ENCODE peak calls at places on chromosomes 4 and X, in nine cellular contexts. I is sigmoid colon, R is GM12878, A is K562, B is HCT116, N is SK-N-SH, T is stomach, O is spleen, X is suprapubic skin. K is an unnamed sample. For H3K9me3, the result is how much of the 10 kb centered on the place peaks cover.

GRCh38 chr4:168498259-168498658 is 1.4 kb downstream of the PALLD start:
- DNase-seq in I (no peak), R (no peak), A (no peak), B (no peak), N (no peak), T (no peak), O (no peak), X (no peak), K (no peak)

GRCh38 chrX:85851418-85851817 is 195.9 kb downstream of the CHM start:
- DNase-seq in I (no peak), R (no peak), A (peak), B (peak), N (peak), T (peak), O (peak), X (no peak), K (no peak)

GRCh38 chr4:147339116-147339515 is 141.8 kb upstream of the EDNRA start:
- DNase-seq in I (no peak), R (no peak), A (no peak), B (no peak), N (no peak), T (no peak), O (no peak), X (no peak), K (no peak)

GRCh38 chr4:55386840-55387239 is 8.9 kb upstream of the TMEM165 start:
- DNase-seq in I (no peak), R (no peak), A (peak), B (no peak), N (no peak), T (no peak), O (no peak), X (no peak), K (no peak)

GRCh38 chr4:4820739-4821138 is 38.7 kb upstream of the MSX1 start:
- DNase-seq in I (no peak), R (no peak), A (no peak), B (no peak), N (no peak), T (no peak), O (no peak), X (no peak), K (no peak)

GRCh38 chrX:2336181-2336580 is 164.6 kb downstream of the DHRSX start:
- DNase-seq in I (no peak), R (no peak), A (no peak), B (no peak), N (no peak), T (no peak), O (no peak), X (no peak), K (no peak)

GRCh38 chrX:150465326-150465725 is 102.2 kb downstream of the MAMLD1 start:
- DNase-seq in I (no peak), R (no peak), A (no peak), B (no peak), N (no peak), T (no peak), O (no peak), X (no peak), K (no peak)

GRCh38 chr4:72564184-72564583 is 4.8 kb downstream of the ADAMTS3 start:
- DNase-seq in I (no peak), R (no peak), A (no peak), B (no peak), N (no peak), T (no peak), O (no peak), X (no peak), K (no peak)

GRCh38 chr4:180695851-180696250 is 1547.4 kb upstream of the TENM3 start:
- DNase-seq in I (no peak), R (no peak), A (no peak), B (no peak), N (no peak), T (no peak), O (no peak), X (no peak), K (no peak)

GRCh38 chrX:2677764-2678163 is 13.3 kb upstream of the CD99 start:
- DNase-seq in I (peak), R (no peak), A (peak), B (peak), N (no peak), T (peak), O (no peak), X (peak), K (peak)

GRCh38 chr4:39353478-39354177 is 12.5 kb downstream of the RFC1 start:
- DNase-seq in I (no peak), R (peak), A (no peak), B (no peak), N (peak), T (no peak), O (no peak), X (no peak), K (no peak)

GRCh38 chr4:129676934-129677333 is 581.0 kb downstream of the C4orf33 start:
- DNase-seq in I (no peak), R (no peak), A (no peak), B (no peak), N (no peak), T (no peak), O (no peak), X (no peak), K (no peak)

GRCh38 chrX:149950681-149951080 is 12.4 kb upstream of the EOLA2 start:
- DNase-seq in I (no peak), R (no peak), A (peak), B (peak), N (peak), T (no peak), O (no peak), X (no peak), K (no peak)

GRCh38 chrX:57674861-57675260 is 5.2 kb downstream of the NLRP2B start:
- DNase-seq in I (no peak), R (no peak), A (no peak), B (no peak), N (no peak), T (no peak), O (no peak), X (no peak), K (no peak)
- H3K9me3 ChIP-seq in I (under half), R (under half), A (under half), B (under half), N (under half), T (under half), O (under half), X (under half), K (under half)

GRCh38 chr4:123096038-123096437 is 173.6 kb upstream of the NUDT6 start:
- DNase-seq in I (no peak), R (no peak), A (peak), B (peak), N (no peak), T (no peak), O (no peak), X (no peak), K (no peak)
- TF ChIP-seq CTCF in I (no peak), R (no peak), A (peak), B (peak), N (peak), T (no peak), O (no peak), X (no peak), K (no peak)

GRCh38 chr4:92304636-92305035 is 870 bp downstream of the GRID2 start:
- DNase-seq in I (no peak), R (no peak), A (no peak), B (no peak), N (peak), T (no peak), O (no peak), X (no peak), K (no peak)

GRCh38 chr4:92305878-92306520 is 2.2 kb downstream of the GRID2 start:
- DNase-seq in I (no peak), R (no peak), A (no peak), B (no peak), N (peak), T (no peak), O (no peak), X (no peak), K (no peak)

GRCh38 chr4:92305148-92305877 is 1.5 kb downstream of the GRID2 start:
- DNase-seq in I (no peak), R (no peak), A (no peak), B (peak), N (peak), T (peak), O (no peak), X (no peak), K (no peak)

GRCh38 chr4:92304073-92304472 is 307 bp downstream of the GRID2 start:
- DNase-seq in I (no peak), R (no peak), A (no peak), B (no peak), N (peak), T (no peak), O (no peak), X (no peak), K (no peak)

GRCh38 chr4:92303621-92304027 is at the start of gene GRID2:
- DNase-seq in I (no peak), R (no peak), A (no peak), B (peak), N (peak), T (no peak), O (no peak), X (no peak), K (no peak)
- TF ChIP-seq POLR2AphosphoS5 in I (no peak), R (no peak), A (no peak), B (no peak), N (no peak), T (no peak), O (no peak), X (no peak), K (no peak)

GRCh38 chr4:1255699-1256098 is 6.8 kb upstream of the CTBP1 start:
- DNase-seq in I (no peak), R (no peak), A (no peak), B (no peak), N (no peak), T (no peak), O (no peak), X (no peak), K (no peak)
- H3K9me3 ChIP-seq in I (under half), R (under half), A (under half), B (under half), N (under half), T (under half), O (under half), X (under half), K (under half)

GRCh38 chr4:183600189-183600685 is 58.7 kb downstream of the RWDD4 start:
- DNase-seq in I (no peak), R (no peak), A (peak), B (no peak), N (no peak), T (no peak), O (no peak), X (no peak), K (no peak)
- TF ChIP-seq CTCF in I (no peak), R (peak), A (peak), B (peak), N (peak), T (no peak), O (peak), X (no peak), K (no peak)

DNA sequence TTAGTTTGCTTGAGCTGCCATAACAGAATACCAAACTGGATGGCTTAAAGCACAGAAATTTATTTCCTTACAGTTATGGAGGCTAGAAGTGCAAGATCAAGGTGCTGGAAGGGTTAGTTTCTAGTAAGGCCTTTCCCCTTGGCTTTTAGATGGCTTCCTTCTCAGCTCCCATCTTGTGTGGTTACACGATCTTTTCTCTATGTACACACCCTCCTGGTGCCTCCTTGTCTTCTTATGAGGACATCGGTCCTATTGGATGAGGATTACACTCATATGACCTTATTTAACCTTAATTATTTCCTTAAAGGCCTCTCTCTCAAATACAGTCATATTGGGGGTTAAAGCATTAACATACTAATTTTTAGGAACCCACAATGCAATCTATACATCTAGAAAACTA is 787.9 kb upstream of the GALNTL6 start:
- DNase-seq in I (no peak), R (no peak), A (no peak), B (no peak), N (no peak), T (no peak), O (no peak), X (no peak), K (no peak)
- TF ChIP-seq POLR2AphosphoS5 in I (no peak), R (no peak), A (no peak), B (no peak), N (no peak), T (no peak), O (no peak), X (no peak), K (no peak)

GRCh38 chr4:1399508-1400190 is 6.6 kb downstream of the NKX1-1 start:
- DNase-seq in I (peak), R (no peak), A (peak), B (no peak), N (peak), T (no peak), O (no peak), X (no peak), K (peak)
- H3K9me3 ChIP-seq in I (under half), R (under half), A (under half), B (under half), N (under half), T (under half), O (under half), X (under half), K (under half)

GRCh38 chr4:152246659-152247058 is 289.2 kb downstream of the FBXW7 start:
- DNase-seq in I (no peak), R (no peak), A (no peak), B (no peak), N (no peak), T (no peak), O (no peak), X (no peak), K (no peak)
- TF ChIP-seq CTCF in I (no peak), R (no peak), A (no peak), B (no peak), N (no peak), T (no peak), O (no peak), X (no peak), K (no peak)